ENCODE peak calls at places on chromosomes 5 and 9, in eight cellular contexts. G is RCC 7860; Z is posterior vena cava; V is NCI-H1092 treated with DMSO at 0.1 percent for 48 hours; J is stimulated activated CD8-positive, alpha-beta memory T cell treated with anti-CD3 and anti-CD28 coated beads, Interleukin-7, amount 100 ng/mL, for 24 hours; T is skeletal muscle cell; U is effector memory CD4-positive, alpha-beta T cell; S is C1 segment of cervical spinal cord. M is an unnamed sample.

GRCh38 chr5:112174959-112175594 is 244.0 kb downstream of the EPB41L4A start:
- DNase-seq in G (peak), Z (no peak), V (peak), J (no peak), T (no peak), U (peak), S (no peak), M (no peak)

GRCh38 chr9:133915534-133916158 is 76.5 kb downstream of the VAV2 start:
- DNase-seq in G (no peak), Z (no peak), V (no peak), J (no peak), T (no peak), U (no peak), S (no peak), M (no peak)

GRCh38 chr9:113997610-113998009 is 80.5 kb downstream of the AMBP start:
- DNase-seq in G (no peak), Z (peak), V (peak), J (no peak), T (no peak), U (no peak), S (no peak), M (no peak)

GRCh38 chr9:120742951-120743416 is 28.7 kb upstream of the MEGF9 start:
- DNase-seq in G (peak), Z (no peak), V (peak), J (no peak), T (no peak), U (no peak), S (no peak), M (no peak)

GRCh38 chr5:79503794-79504495 is 10.0 kb downstream of the HOMER1 start:
- DNase-seq in G (no peak), Z (no peak), V (no peak), J (no peak), T (no peak), U (no peak), S (no peak), M (no peak)

GRCh38 chr9:106287108-106287631 is 575.8 kb upstream of the ZNF462 start:
- DNase-seq in G (no peak), Z (no peak), V (peak), J (no peak), T (no peak), U (no peak), S (no peak), M (no peak)

GRCh38 chr5:13956441-13956840 is 12.0 kb upstream of the DNAH5 start:
- DNase-seq in G (no peak), Z (no peak), V (no peak), J (no peak), T (no peak), U (no peak), S (no peak), M (no peak)

GRCh38 chr5:135343417-135343816 is 55.6 kb downstream of the MACROH2A1 start:
- DNase-seq in G (no peak), Z (no peak), V (no peak), J (no peak), T (no peak), U (no peak), S (no peak), M (no peak)

GRCh38 chr9:106421772-106422171 is 441.2 kb upstream of the ZNF462 start:
- DNase-seq in G (no peak), Z (no peak), V (no peak), J (no peak), T (no peak), U (no peak), S (no peak), M (no peak)

GRCh38 chr5:55421074-55421529 is 113.3 kb downstream of the MTREX start:
- DNase-seq in G (no peak), Z (no peak), V (no peak), J (no peak), T (no peak), U (no peak), S (no peak), M (no peak)

GRCh38 chr9:111916234-111916645 is 19.6 kb downstream of the UGCG start:
- DNase-seq in G (no peak), Z (no peak), V (no peak), J (no peak), T (no peak), U (no peak), S (no peak), M (no peak)

GRCh38 chr9:108850293-108850897 is 5.4 kb downstream of the ACTL7B start:
- DNase-seq in G (peak), Z (no peak), V (peak), J (no peak), T (no peak), U (no peak), S (no peak), M (no peak)

GRCh38 chr9:114225534-114226288 is 70.4 kb downstream of the COL27A1 start:
- DNase-seq in G (peak), Z (no peak), V (no peak), J (no peak), T (no peak), U (no peak), S (no peak), M (no peak)

GRCh38 chr5:163913548-163913947 is 408.1 kb downstream of the MAT2B start:
- DNase-seq in G (no peak), Z (no peak), V (no peak), J (no peak), T (no peak), U (no peak), S (no peak), M (no peak)

GRCh38 chr5:5638193-5638592 is 215.7 kb downstream of the ICE1 start:
- DNase-seq in G (no peak), Z (no peak), V (no peak), J (no peak), T (no peak), U (no peak), S (no peak), M (no peak)

GRCh38 chr5:54663876-54664275 is 146.3 kb downstream of the SNX18 start:
- DNase-seq in G (peak), Z (peak), V (no peak), J (no peak), T (peak), U (no peak), S (no peak), M (no peak)

GRCh38 chr5:137231535-137231934 is 267.6 kb downstream of the SPOCK1 start:
- DNase-seq in G (peak), Z (no peak), V (no peak), J (no peak), T (no peak), U (no peak), S (no peak), M (no peak)

GRCh38 chr9:69276775-69277174 is 48.2 kb upstream of the ENTREP1 start:
- DNase-seq in G (no peak), Z (no peak), V (no peak), J (no peak), T (peak), U (no peak), S (no peak), M (peak)

GRCh38 chr5:125657936-125658335 is 765.3 kb upstream of the GRAMD2B start:
- DNase-seq in G (no peak), Z (no peak), V (no peak), J (no peak), T (no peak), U (no peak), S (no peak), M (no peak)

GRCh38 chr5:73464016-73464745 is 15.6 kb upstream of the FOXD1 start:
- DNase-seq in G (no peak), Z (no peak), V (peak), J (no peak), T (no peak), U (no peak), S (no peak), M (no peak)

GRCh38 chr9:105883847-105884246 is 189.5 kb downstream of the TMEM38B start:
- DNase-seq in G (no peak), Z (no peak), V (no peak), J (no peak), T (no peak), U (no peak), S (no peak), M (no peak)

GRCh38 chr5:133260715-133261114 is 208.9 kb downstream of the HSPA4 start:
- DNase-seq in G (no peak), Z (no peak), V (no peak), J (no peak), T (no peak), U (no peak), S (no peak), M (no peak)

GRCh38 chr5:153959134-153959957 is 79.4 kb downstream of the FAM114A2 start:
- DNase-seq in G (no peak), Z (no peak), V (no peak), J (no peak), T (no peak), U (no peak), S (no peak), M (no peak)

GRCh38 chr9:71490810-71491209 is 277.5 kb downstream of the CEMIP2 start:
- DNase-seq in G (no peak), Z (no peak), V (no peak), J (no peak), T (no peak), U (no peak), S (no peak), M (no peak)

GRCh38 chr5:75678155-75678554 is 39.1 kb downstream of the POC5 start:
- DNase-seq in G (no peak), Z (no peak), V (no peak), J (no peak), T (no peak), U (no peak), S (no peak), M (no peak)

GRCh38 chr5:74640450-74641013 is at the start of gene ENC1:
- DNase-seq in G (peak), Z (peak), V (peak), J (peak), T (peak), U (peak), S (peak), M (peak)

GRCh38 chr5:154971501-154971900 is 30.6 kb downstream of the MRPL22 start:
- DNase-seq in G (no peak), Z (no peak), V (no peak), J (no peak), T (no peak), U (no peak), S (no peak), M (no peak)

GRCh38 chr5:172837640-172838039 is 3.6 kb downstream of the ERGIC1 start:
- DNase-seq in G (no peak), Z (no peak), V (peak), J (no peak), T (no peak), U (peak), S (no peak), M (peak)

GRCh38 chr9:108478431-108478837 is 377.4 kb downstream of the ACTL7B start:
- DNase-seq in G (peak), Z (no peak), V (no peak), J (no peak), T (peak), U (no peak), S (no peak), M (no peak)

GRCh38 chr5:37198066-37198465 is 51.1 kb downstream of the CPLANE1 start:
- DNase-seq in G (no peak), Z (no peak), V (no peak), J (no peak), T (no peak), U (no peak), S (no peak), M (no peak)

GRCh38 chr5:76041863-76042262 is 41.3 kb upstream of the SV2C start:
- DNase-seq in G (no peak), Z (no peak), V (no peak), J (no peak), T (no peak), U (no peak), S (no peak), M (no peak)

GRCh38 chr5:11494340-11494739 is 409.9 kb downstream of the CTNND2 start:
- DNase-seq in G (no peak), Z (no peak), V (no peak), J (no peak), T (no peak), U (no peak), S (no peak), M (no peak)

GRCh38 chr9:8070779-8071444 is 271.3 kb upstream of the DMAC1 start:
- DNase-seq in G (no peak), Z (peak), V (no peak), J (no peak), T (no peak), U (no peak), S (no peak), M (no peak)